ENCODE peak calls at places on chromosomes 4 and X, in eight cellular contexts. P is HCT116, U is Panc1, R is sigmoid colon, O is GM12891, X is HL-60, C is suprapubic skin, Q is stomach. V is an unnamed sample.

GRCh38 chr4:150080335-150080734 is 2.1 kb downstream of the DCLK2 start:
- DNase-seq in P (no peak), U (no peak), R (no peak), O (no peak), X (no peak), C (no peak), Q (no peak), V (no peak)

GRCh38 chr4:165766018-165766417 is 107.0 kb upstream of the TLL1 start:
- DNase-seq in P (no peak), U (no peak), R (no peak), O (no peak), X (no peak), C (no peak), Q (no peak), V (no peak)

GRCh38 chrX:51568586-51568985 is 50.1 kb downstream of the CENPVL3 start:
- DNase-seq in P (no peak), U (peak; percentile 76), R (no peak), O (no peak), X (no peak), C (no peak), Q (no peak), V (no peak)

GRCh38 chrX:716136-716535 is 85.5 kb downstream of the SHOX start:
- DNase-seq in P (no peak), U (no peak), R (no peak), O (no peak), X (no peak), C (no peak), Q (no peak), V (no peak)

GRCh38 chrX:47751670-47752069 is 85.0 kb upstream of the ZNF81 start:
- DNase-seq in P (peak; percentile 13), U (no peak), R (no peak), O (no peak), X (no peak), C (no peak), Q (peak; percentile 43), V (peak; percentile 59)

GRCh38 chr4:18155062-18156041 is 133.8 kb upstream of the LCORL start:
- DNase-seq in P (no peak), U (no peak), R (no peak), O (no peak), X (no peak), C (no peak), Q (no peak), V (no peak)

GRCh38 chrX:151790421-151791160 is 56.0 kb downstream of the CNGA2 start:
- DNase-seq in P (no peak), U (no peak), R (no peak), O (no peak), X (no peak), C (no peak), Q (no peak), V (no peak)

GRCh38 chrX:123704781-123705180 is 28.1 kb downstream of the THOC2 start:
- DNase-seq in P (no peak), U (no peak), R (no peak), O (no peak), X (no peak), C (no peak), Q (no peak), V (no peak)

GRCh38 chr4:10063544-10064300 is 42.4 kb upstream of the SLC2A9 start:
- DNase-seq in P (peak; percentile 13), U (no peak), R (peak; percentile 89), O (no peak), X (peak; percentile 33), C (no peak), Q (peak; percentile 37), V (peak; percentile 65)
- TF ChIP-seq POLR2AphosphoS5 in P (no peak), U (no peak), R (peak; percentile 63), O (no peak), X (no peak), C (no peak), Q (no peak), V (no peak)

DNA sequence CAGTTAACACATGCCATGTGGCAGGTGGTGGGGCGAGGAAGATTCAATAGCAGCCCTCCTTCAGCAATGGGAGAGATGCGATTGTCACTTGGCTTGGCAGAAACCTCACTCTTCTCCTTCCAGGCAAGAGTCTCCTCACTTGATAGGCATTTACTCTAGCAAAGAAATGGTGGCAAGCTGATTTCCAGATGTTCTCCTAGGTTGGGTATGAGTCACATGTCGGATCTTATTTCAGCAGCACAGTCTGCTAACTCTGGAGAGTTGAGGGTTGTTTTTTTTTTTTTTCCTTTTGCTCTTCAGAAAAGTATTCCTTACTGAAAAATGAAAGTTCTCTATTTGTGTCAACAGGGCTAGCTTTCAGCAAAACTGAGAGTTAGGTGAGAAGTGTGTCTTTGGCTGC is 119.5 kb upstream of the CHRDL1 start:
- DNase-seq in P (no peak), U (no peak), R (no peak), O (no peak), X (no peak), C (no peak), Q (no peak), V (no peak)
- TF ChIP-seq POLR2AphosphoS5 in P (no peak), U (no peak), R (no peak), O (no peak), X (no peak), C (no peak), Q (no peak), V (no peak)

DNA sequence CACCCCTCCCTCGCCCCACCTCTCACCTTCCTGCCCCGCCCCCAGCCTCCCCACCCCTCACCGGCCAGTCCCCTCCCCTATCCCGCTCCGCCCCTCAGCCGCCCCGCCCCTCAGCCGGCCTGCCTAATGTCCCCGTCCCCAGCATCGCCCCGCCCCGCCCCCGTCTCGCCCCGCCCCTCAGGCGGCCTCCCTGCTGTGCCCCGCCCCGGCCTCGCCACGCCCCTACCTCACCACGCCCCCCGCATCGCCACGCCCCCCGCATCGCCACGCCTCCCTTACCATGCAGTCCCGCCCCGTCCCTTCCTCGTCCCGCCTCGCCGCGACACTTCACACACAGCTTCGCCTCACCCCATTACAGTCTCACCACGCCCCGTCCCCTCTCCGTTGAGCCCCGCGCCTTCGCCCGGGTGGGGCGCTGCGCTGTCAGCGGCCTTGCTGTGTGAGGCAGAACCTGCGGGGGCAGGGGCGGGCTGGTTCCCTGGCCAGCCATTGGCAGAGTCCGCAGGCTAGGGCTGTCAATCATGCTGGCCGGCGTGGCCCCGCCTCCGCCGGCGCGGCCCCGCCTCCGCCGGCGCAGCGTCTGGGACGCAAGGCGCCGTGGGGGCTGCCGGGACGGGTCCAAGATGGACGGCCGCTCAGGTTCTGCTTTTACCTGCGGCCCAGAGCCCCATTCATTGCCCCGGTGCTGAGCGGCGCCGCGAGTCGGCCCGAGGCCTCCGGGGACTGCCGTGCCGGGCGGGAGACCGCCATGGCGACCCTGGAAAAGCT is at the start of the genes HTT and HTT-AS:
- DNase-seq in P (peak; percentile 85), U (peak; percentile 60), R (peak; percentile 98), O (peak; percentile 85), X (peak; percentile 81), C (peak; percentile 99), Q (peak; percentile 98), V (peak; percentile 93)
- TF ChIP-seq POLR2AphosphoS5 in P (peak; percentile 88), U (peak; percentile 43), R (peak; percentile 93), O (peak; percentile 22), X (peak; percentile 67), C (no peak), Q (peak; percentile 78), V (peak; percentile 79)

DNA sequence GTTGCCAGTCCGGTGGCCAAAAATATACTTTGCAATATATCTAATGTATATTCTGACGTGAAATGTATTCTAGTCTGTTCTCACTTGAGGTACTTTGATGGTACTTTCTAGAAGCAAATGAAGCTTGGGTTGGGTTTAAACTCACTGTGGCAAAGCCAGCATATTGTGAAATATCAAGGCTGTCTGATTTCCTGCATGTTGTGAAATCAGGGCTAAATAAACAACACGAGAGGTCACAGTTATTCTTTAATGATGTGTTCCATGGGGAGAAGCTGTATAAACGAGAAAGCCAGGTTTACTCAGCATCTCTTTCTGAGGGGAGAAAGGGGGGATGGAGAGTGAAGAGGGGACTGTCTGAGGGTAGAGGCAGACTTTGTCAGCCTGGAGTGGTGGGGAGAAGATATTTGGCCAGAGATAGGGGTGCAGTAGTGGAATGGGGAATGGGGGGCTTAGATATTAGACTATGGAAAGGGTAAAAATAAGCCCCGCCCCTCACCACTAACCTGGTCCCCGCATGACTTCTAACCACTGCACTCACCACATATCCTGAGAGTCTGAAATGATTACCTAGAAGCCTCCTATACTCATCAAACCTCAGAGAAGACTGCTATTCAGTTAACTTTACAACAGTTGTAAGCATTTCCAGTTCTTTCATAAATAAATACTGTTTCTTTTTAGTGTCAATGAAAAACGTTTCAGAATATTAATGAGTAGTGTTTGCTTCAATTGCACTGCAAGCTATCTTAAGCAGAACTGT is 5.9 kb upstream of the SCARB2 start:
- DNase-seq in P (no peak), U (no peak), R (no peak), O (no peak), X (peak; percentile 63), C (no peak), Q (no peak), V (no peak)
- TF ChIP-seq POLR2AphosphoS5 in P (no peak), U (no peak), R (peak; percentile 50), O (no peak), X (no peak), C (no peak), Q (peak; percentile 70), V (no peak)

GRCh38 chr4:95165926-95166524 is 382.7 kb downstream of the UNC5C start:
- DNase-seq in P (peak; percentile 57), U (peak; percentile 30), R (no peak), O (peak; percentile 14), X (peak; percentile 13), C (no peak), Q (no peak), V (peak; percentile 89)
- TF ChIP-seq POLR2AphosphoS5 in P (no peak), U (no peak), R (no peak), O (no peak), X (no peak), C (no peak), Q (no peak), V (no peak)

DNA sequence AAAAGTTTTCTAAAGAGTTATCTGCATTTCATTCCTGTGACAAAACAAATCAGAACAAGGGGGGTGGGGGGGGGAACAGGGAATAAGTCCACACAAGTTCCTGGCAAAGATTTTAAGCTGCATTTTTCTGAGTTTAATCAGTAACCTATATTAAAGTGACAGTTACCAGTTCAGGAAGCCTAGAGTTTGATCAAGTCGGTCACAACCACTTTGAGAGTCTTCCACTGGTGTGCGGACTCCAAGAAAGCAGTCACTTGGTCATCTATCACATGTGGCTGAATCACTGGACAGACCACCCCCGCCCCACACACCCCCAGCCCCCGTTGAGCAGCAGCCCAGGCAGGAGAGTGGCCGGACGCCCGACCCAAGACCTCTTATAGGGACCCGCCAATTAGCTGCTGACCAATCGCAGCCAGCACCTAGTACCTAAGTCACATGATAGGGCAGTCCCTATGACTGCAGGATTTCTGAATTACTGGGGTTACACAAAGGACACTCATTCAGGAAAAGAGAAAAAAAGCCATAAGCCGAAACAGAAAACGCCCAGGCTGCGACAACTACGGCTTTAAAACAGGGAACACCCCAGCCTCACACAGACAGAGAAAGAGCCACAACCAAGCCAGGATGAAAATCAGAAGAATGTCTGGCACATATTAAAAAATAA is 569.4 kb upstream of the DIPK2B start:
- DNase-seq in P (no peak), U (no peak), R (peak; percentile 91), O (peak; percentile 20), X (no peak), C (peak; percentile 83), Q (peak; percentile 56), V (no peak)
- TF ChIP-seq POLR2AphosphoS5 in P (peak; percentile 48), U (no peak), R (peak; percentile 80), O (peak; percentile 86), X (peak; percentile 25), C (no peak), Q (peak; percentile 52), V (no peak)

GRCh38 chr4:137310593-137311490 is 221.5 kb downstream of the PCDH18 start:
- DNase-seq in P (no peak), U (no peak), R (no peak), O (no peak), X (no peak), C (no peak), Q (no peak), V (no peak)
- TF ChIP-seq POLR2AphosphoS5 in P (no peak), U (no peak), R (no peak), O (no peak), X (no peak), C (no peak), Q (no peak), V (no peak)

V was measured in GM23338.